ENCODE peak calls at places on chromosomes 7 and 10, in seven cellular contexts. C is AG04450; P is dorsolateral prefrontal cortex; Z is CD8-positive, alpha-beta T cell; E is stimulated activated CD4-positive, alpha-beta T cell treated with anti-CD3 and anti-CD28 coated beads, Interleukin-15, amount 100 ng/mL, for 1 hour; Q is mucosa of gallbladder; W is brain microvascular endothelial cell. N is an unnamed sample.

GRCh38 chr7:124723012-124723411 is 42.6 kb downstream of the GPR37 start:
- DNase-seq in E (no peak), C (no peak), Z (no peak), P (no peak), Q (no peak), W (peak), N (no peak)

GRCh38 chr7:92053312-92053711 is 81.0 kb downstream of the CYP51A1 start:
- DNase-seq in C (no peak), W (no peak), P (no peak), Z (no peak), Q (no peak), E (no peak), N (no peak)

GRCh38 chr10:83301732-83302131 is 837.6 kb upstream of the GHITM start:
- DNase-seq in P (no peak), Z (no peak), C (no peak), W (no peak), Q (no peak), E (no peak), N (no peak)

GRCh38 chr10:79146611-79147130 is 77.9 kb downstream of the ZMIZ1 start:
- DNase-seq in W (no peak), Q (peak), Z (no peak), C (no peak), E (no peak), P (no peak), N (peak)

GRCh38 chr7:16028103-16028502 is 341.6 kb upstream of the MEOX2 start:
- DNase-seq in Q (no peak), P (no peak), E (no peak), C (peak), Z (no peak), W (peak), N (no peak)

GRCh38 chr10:131848741-131849590 is 51.8 kb upstream of the PPP2R2D start:
- DNase-seq in C (no peak), W (no peak), Q (no peak), Z (no peak), P (peak), E (no peak), N (no peak)

GRCh38 chr7:11212816-11213215 is 239.1 kb downstream of the PHF14 start:
- DNase-seq in Z (no peak), E (no peak), P (no peak), Q (no peak), W (no peak), C (peak), N (no peak)

GRCh38 chr10:92750788-92751533 is 61.2 kb downstream of the HHEX start:
- DNase-seq in E (no peak), C (no peak), P (no peak), Z (no peak), Q (no peak), W (no peak), N (no peak)

GRCh38 chr7:85205754-85206153 is 18.9 kb upstream of the SEMA3D start:
- DNase-seq in C (no peak), W (no peak), P (no peak), E (no peak), Q (no peak), Z (no peak), N (no peak)

GRCh38 chr7:97027427-97028234 is 3.0 kb upstream of the DLX5 start:
- DNase-seq in W (peak), C (peak), E (no peak), Z (peak), P (peak), Q (peak), N (peak)

GRCh38 chr7:74044366-74045350 is 16.7 kb downstream of the ELN start:
- DNase-seq in C (no peak), E (no peak), W (no peak), Q (no peak), P (peak), Z (no peak), N (no peak)

GRCh38 chr7:79244482-79244881 is 209.0 kb downstream of the MAGI2 start:
- DNase-seq in Z (no peak), C (no peak), E (no peak), P (no peak), Q (no peak), W (no peak), N (no peak)

GRCh38 chr10:69318997-69319727 is 40.9 kb downstream of the HK1 start:
- DNase-seq in C (no peak), E (peak), Q (peak), Z (peak), W (peak), P (no peak), N (peak)

GRCh38 chr7:135169141-135169935 is 1.2 kb downstream of the CYREN start:
- DNase-seq in Z (peak), W (peak), E (no peak), Q (no peak), P (no peak), C (no peak), N (peak)

GRCh38 chr7:140625908-140626868 is 14.4 kb downstream of the DENND2A start:
- DNase-seq in W (peak), Z (no peak), C (peak), E (no peak), P (no peak), Q (peak), N (peak)

GRCh38 chr10:71589617-71590551 is 129.7 kb downstream of the C10orf105 start:
- DNase-seq in Q (no peak), Z (no peak), W (no peak), C (no peak), P (no peak), E (no peak), N (no peak)

GRCh38 chr7:157605638-157606037 is 268.8 kb downstream of the DNAJB6 start:
- DNase-seq in Z (no peak), W (no peak), E (no peak), P (no peak), Q (no peak), C (no peak), N (no peak)

GRCh38 chr10:69855346-69856163 is 53.8 kb downstream of the COL13A1 start:
- DNase-seq in Q (no peak), Z (no peak), P (no peak), C (no peak), W (no peak), E (no peak), N (no peak)

GRCh38 chr10:114491419-114491818 is 87.1 kb upstream of the AFAP1L2 start:
- DNase-seq in C (no peak), Z (no peak), E (no peak), P (no peak), W (no peak), Q (no peak), N (no peak)

GRCh38 chr7:74224511-74224832 is 14.7 kb downstream of the LAT2 start:
- DNase-seq in Z (no peak), C (no peak), Q (no peak), W (no peak), P (no peak), E (no peak), N (no peak)

GRCh38 chr7:138890782-138891445 is 90.3 kb downstream of the KIAA1549 start:
- DNase-seq in Q (peak), E (no peak), Z (no peak), W (peak), C (no peak), P (no peak), N (no peak)

GRCh38 chr10:117483056-117483590 is 59.4 kb upstream of the EMX2 start:
- DNase-seq in E (no peak), W (no peak), C (no peak), P (no peak), Z (no peak), Q (no peak), N (no peak)

GRCh38 chr7:108181073-108181985 is 51.2 kb upstream of the LAMB4 start:
- DNase-seq in Q (no peak), E (no peak), Z (no peak), P (no peak), C (peak), W (peak), N (no peak)

GRCh38 chr10:71708301-71708703 is 11.3 kb downstream of the C10orf105 start:
- DNase-seq in Q (peak), E (no peak), Z (peak), W (no peak), C (no peak), P (peak), N (peak)

GRCh38 chr10:59127991-59128390 is 48.5 kb upstream of the PHYHIPL start:
- DNase-seq in Q (no peak), E (no peak), P (no peak), C (no peak), Z (no peak), W (no peak), N (no peak)

GRCh38 chr7:30027915-30028748 is at the start of gene PLEKHA8:
- DNase-seq in P (peak), Q (peak), C (peak), W (peak), Z (peak), E (peak), N (peak)

GRCh38 chr7:121313220-121313792 is 15.5 kb upstream of the WNT16 start:
- DNase-seq in P (no peak), W (no peak), Z (no peak), C (no peak), E (no peak), Q (no peak), N (peak)

GRCh38 chr10:81876253-81876731 is 1.3 kb downstream of the NRG3 start:
- DNase-seq in E (no peak), P (peak), Q (no peak), Z (no peak), C (no peak), W (no peak), N (no peak)

GRCh38 chr7:3432916-3433315 is 131.9 kb downstream of the SDK1 start:
- DNase-seq in P (no peak), W (no peak), E (no peak), Z (no peak), Q (no peak), C (no peak), N (no peak)

GRCh38 chr10:122648599-122649428 is 50.8 kb downstream of the C10orf120 start:
- DNase-seq in W (peak), P (peak), Q (peak), C (peak), Z (no peak), E (no peak), N (peak)

GRCh38 chr7:121313793-121314676 is 14.8 kb upstream of the WNT16 start:
- DNase-seq in Q (no peak), C (no peak), E (no peak), W (no peak), Z (no peak), P (no peak), N (peak)

GRCh38 chr10:130769146-130770017 is 542.1 kb downstream of the TCERG1L start:
- DNase-seq in Q (no peak), Z (no peak), P (no peak), C (no peak), W (no peak), E (no peak), N (no peak)

GRCh38 chr10:580796-581195 is 108.7 kb downstream of the DIP2C start:
- DNase-seq in Q (no peak), P (no peak), Z (no peak), C (peak), W (peak), E (no peak), N (no peak)

GRCh38 chr10:17523917-17524316 is 69.5 kb upstream of the ST8SIA6 start:
- DNase-seq in C (no peak), E (no peak), Q (no peak), W (no peak), Z (no peak), P (no peak), N (peak)

N was measured in transverse colon.